ENCODE peak calls at places on chromosomes 12 and 14, in ten cellular contexts. F is heart left ventricle; Z is activated naive CD8-positive, alpha-beta T cell treated with anti-CD3 and anti-CD28 coated beads, Interleukin-2, amount 50 U/mL, for 24 hours; V is NCI-H2107; G is T-helper 17 cell; C is nucleus accumbens; U is foreskin fibroblast; S is iPS DF 6.9; E is mesothelial cell of epicardium; Q is NCI-H345. Y is an unnamed sample.

GRCh38 chr14:39229222-39229543 is 4.5 kb upstream of the MIA2 start:
- DNase-seq in F (no peak), Z (peak), V (no peak), G (no peak), C (no peak), U (peak), S (no peak), E (no peak), Q (no peak), Y (no peak)

GRCh38 chr12:117412465-117413190 is 51.2 kb upstream of the NOS1 start:
- DNase-seq in F (peak), Z (no peak), V (no peak), G (no peak), C (no peak), U (no peak), S (no peak), E (no peak), Q (no peak), Y (no peak)

GRCh38 chr14:93941293-93941910 is 14.3 kb downstream of the FAM181A start:
- DNase-seq in F (no peak), Z (no peak), V (peak), G (no peak), C (no peak), U (peak), S (no peak), E (no peak), Q (peak), Y (no peak)

GRCh38 chr14:67996235-67996634 is 176.7 kb downstream of the RAD51B start:
- DNase-seq in F (no peak), Z (no peak), V (no peak), G (no peak), C (no peak), U (no peak), S (no peak), E (no peak), Q (no peak), Y (no peak)

GRCh38 chr14:38138581-38139138 is 69.0 kb upstream of the SSTR1 start:
- DNase-seq in F (no peak), Z (no peak), V (no peak), G (no peak), C (no peak), U (no peak), S (no peak), E (no peak), Q (no peak), Y (no peak)

GRCh38 chr12:124428792-124429281 is 133.9 kb downstream of the RFLNA start:
- DNase-seq in F (no peak), Z (no peak), V (no peak), G (no peak), C (no peak), U (peak), S (no peak), E (no peak), Q (no peak), Y (no peak)

GRCh38 chr12:81084848-81085350 is 7.0 kb downstream of the ACSS3 start:
- DNase-seq in F (no peak), Z (no peak), V (no peak), G (no peak), C (no peak), U (no peak), S (no peak), E (no peak), Q (no peak), Y (no peak)

GRCh38 chr12:91413591-91413990 is 231.0 kb upstream of the DCN start:
- DNase-seq in F (no peak), Z (no peak), V (no peak), G (no peak), C (no peak), U (peak), S (no peak), E (no peak), Q (peak), Y (no peak)

GRCh38 chr12:30753233-30753632 is 1.5 kb downstream of the CAPRIN2 start:
- DNase-seq in F (no peak), Z (peak), V (no peak), G (no peak), C (no peak), U (peak), S (peak), E (no peak), Q (peak), Y (peak)

GRCh38 chr12:203462-204260 is 10.3 kb downstream of the SLC6A12 start:
- DNase-seq in F (peak), Z (no peak), V (no peak), G (no peak), C (peak), U (no peak), S (no peak), E (no peak), Q (no peak), Y (peak)

GRCh38 chr14:71498151-71498734 is 434.0 kb upstream of the RGS6 start:
- DNase-seq in F (no peak), Z (no peak), V (no peak), G (no peak), C (no peak), U (no peak), S (no peak), E (no peak), Q (no peak), Y (no peak)

Y was measured in neuronal stem cell.